ENCODE peak calls at places on chromosome 3, in four cellular contexts. V is cardiac fibroblast, D is tibial artery, S is lower leg skin. B is an unnamed sample.

GRCh38 chr3:110521019-110521418 is 550.6 kb upstream of the NECTIN3 start:
- DNase-seq in V (peak), S (no peak), D (no peak), B (no peak)

GRCh38 chr3:23183731-23184130 is 19.4 kb upstream of the UBE2E2 start:
- DNase-seq in V (peak), S (no peak), D (no peak), B (no peak)

GRCh38 chr3:139248593-139249255 is 95.1 kb upstream of the MRPS22 start:
- DNase-seq in D (no peak), V (no peak), S (no peak), B (no peak)

GRCh38 chr3:150528359-150528797 is 17.9 kb downstream of the SERP1 start:
- DNase-seq in V (peak), D (no peak), S (no peak), B (no peak)

GRCh38 chr3:46660543-46661523 is 32.6 kb downstream of the ALS2CL start:
- DNase-seq in V (no peak), S (peak), D (peak), B (no peak)

GRCh38 chr3:128727485-128727884 is 1.5 kb downstream of the RAB7A start:
- DNase-seq in V (no peak), S (no peak), D (no peak), B (no peak)

GRCh38 chr3:69329897-69330296 is 56.0 kb downstream of the FRMD4B start:
- DNase-seq in V (no peak), S (no peak), D (no peak), B (no peak)

GRCh38 chr3:19547665-19548464 is 386.2 kb downstream of the EFHB start:
- DNase-seq in S (no peak), V (no peak), D (no peak), B (no peak)